ENCODE peak calls at places on chromosomes 3 and 15, in nine cellular contexts. X is HuH-7.5; H is MV-4-11; V is neural crest cell; P is glutamatergic neuron; S is lung; R is NCI-H1417; L is central memory CD4-positive, alpha-beta T cell; I is lower leg skin. K is an unnamed sample.

GRCh38 chr3:167318996-167319615 is 61.0 kb downstream of the ZBBX start:
- DNase-seq in X (no peak), H (peak), V (no peak), P (no peak), S (no peak), R (peak), L (no peak), I (no peak), K (no peak)

GRCh38 chr3:177144922-177145321 is 52.4 kb downstream of the TBL1XR1 start:
- DNase-seq in X (no peak), H (no peak), V (no peak), P (no peak), S (no peak), R (peak), L (peak), I (no peak), K (no peak)

GRCh38 chr3:42151596-42152145 is 60.5 kb downstream of the TRAK1 start:
- DNase-seq in X (no peak), H (no peak), V (no peak), P (no peak), S (no peak), R (no peak), L (no peak), I (no peak), K (no peak)

GRCh38 chr3:27666277-27666676 is 55.8 kb downstream of the EOMES start:
- DNase-seq in X (no peak), H (peak), V (no peak), P (no peak), S (no peak), R (no peak), L (no peak), I (no peak), K (no peak)

GRCh38 chr15:90174140-90174891 is 26.8 kb upstream of the SEMA4B start:
- DNase-seq in X (no peak), H (no peak), V (no peak), P (no peak), S (peak), R (no peak), L (no peak), I (peak), K (no peak)

GRCh38 chr3:184238246-184238818 is 8.9 kb downstream of the VWA5B2 start:
- DNase-seq in X (no peak), H (no peak), V (no peak), P (no peak), S (no peak), R (no peak), L (no peak), I (no peak), K (no peak)

GRCh38 chr3:184774996-184775715 is 36.8 kb upstream of the VPS8 start:
- DNase-seq in X (no peak), H (no peak), V (no peak), P (no peak), S (no peak), R (no peak), L (no peak), I (no peak), K (no peak)

GRCh38 chr3:143529778-143530177 is 318.5 kb downstream of the SLC9A9 start:
- DNase-seq in X (no peak), H (no peak), V (no peak), P (no peak), S (no peak), R (no peak), L (no peak), I (no peak), K (no peak)

GRCh38 chr3:148467341-148467740 is 230.4 kb upstream of the AGTR1 start:
- DNase-seq in X (no peak), H (no peak), V (no peak), P (no peak), S (no peak), R (no peak), L (no peak), I (no peak), K (no peak)

GRCh38 chr3:119595639-119596329 is 1.9 kb upstream of the PLA1A start:
- DNase-seq in X (no peak), H (no peak), V (no peak), P (no peak), S (no peak), R (no peak), L (no peak), I (no peak), K (no peak)

GRCh38 chr15:101646652-101647051 is 5.5 kb downstream of the TM2D3 start:
- DNase-seq in X (no peak), H (no peak), V (no peak), P (no peak), S (no peak), R (no peak), L (no peak), I (no peak), K (no peak)

GRCh38 chr3:35674451-35675109 is 35.3 kb downstream of the ARPP21 start:
- DNase-seq in X (no peak), H (no peak), V (no peak), P (no peak), S (no peak), R (no peak), L (no peak), I (no peak), K (no peak)

GRCh38 chr3:61847784-61848462 is 286.6 kb downstream of the PTPRG start:
- DNase-seq in X (no peak), H (no peak), V (no peak), P (no peak), S (peak), R (no peak), L (no peak), I (peak), K (no peak)

GRCh38 chr15:68623301-68623892 is 44.6 kb downstream of the CORO2B start:
- DNase-seq in X (no peak), H (no peak), V (no peak), P (no peak), S (no peak), R (no peak), L (no peak), I (no peak), K (no peak)

GRCh38 chr15:68626739-68627138 is 47.9 kb downstream of the CORO2B start:
- DNase-seq in X (no peak), H (no peak), V (no peak), P (no peak), S (no peak), R (no peak), L (no peak), I (no peak), K (no peak)

K was measured in Jurkat, Clone E6-1.